ENCODE peak calls at places on chromosomes 16 and 17, in five cellular contexts. N is tibial artery; I is esophagus squamous epithelium; H is CD8-positive, alpha-beta memory T cell; V is spleen. S is an unnamed sample. For H3K4me1, the result is how much of the 10 kb centered on the place peaks cover.

GRCh38 chr16:2860826-2861567 is 3.0 kb upstream of the PRSS22 start:
- DNase-seq in N (peak), I (no peak), V (peak), H (no peak), S (no peak)

GRCh38 chr17:39963826-39964225 is 1.0 kb downstream of the GSDMA start:
- DNase-seq in H (no peak), I (no peak), V (no peak), N (no peak), S (peak)

GRCh38 chr16:19517424-19518089 is 4.3 kb downstream of the GDE1 start:
- DNase-seq in I (no peak), V (no peak), H (no peak), N (no peak), S (peak)

GRCh38 chr17:62696726-62697490 is 69.4 kb downstream of the MRC2 start:
- DNase-seq in H (no peak), I (no peak), N (peak), V (no peak), S (no peak)

GRCh38 chr16:10976663-10977062 is 32.3 kb downstream of the CLEC16A start:
- DNase-seq in I (no peak), N (no peak), V (no peak), H (no peak), S (no peak)

GRCh38 chr17:21161498-21162393 is 35.0 kb downstream of the DHRS7B start:
- DNase-seq in N (no peak), I (no peak), V (no peak), H (no peak), S (no peak)

GRCh38 chr17:81386646-81387234 is 8.5 kb upstream of the BAHCC1 start:
- DNase-seq in I (no peak), V (no peak), N (peak), H (no peak), S (no peak)

GRCh38 chr17:83191388-83192160 is 112.2 kb downstream of the METRNL start:
- DNase-seq in N (peak), V (peak), H (no peak), I (no peak), S (no peak)

GRCh38 chr16:87580855-87581261 is 21.4 kb upstream of the JPH3 start:
- DNase-seq in H (no peak), V (no peak), N (no peak), I (no peak), S (no peak)

GRCh38 chr17:75105269-75106080 is 4.3 kb upstream of the ARMC7 start:
- DNase-seq in V (no peak), N (no peak), I (no peak), H (no peak), S (no peak)

GRCh38 chr16:82699711-82700495 is 73.1 kb downstream of the CDH13 start:
- DNase-seq in N (peak), I (no peak), H (no peak), V (no peak), S (peak)

GRCh38 chr17:77076046-77076882 is 64.5 kb upstream of the SEC14L1 start:
- DNase-seq in N (no peak), V (no peak), I (no peak), H (no peak), S (no peak)

GRCh38 chr16:1613240-1613639 is 1.1 kb downstream of the CRAMP1 start:
- DNase-seq in V (no peak), H (no peak), I (no peak), N (no peak), S (no peak)

GRCh38 chr17:28090551-28090950 is 48.1 kb downstream of the NLK start:
- DNase-seq in N (no peak), H (no peak), V (no peak), I (no peak), S (no peak)

GRCh38 chr17:28298449-28298848 is 20.6 kb upstream of the TMEM97 start:
- DNase-seq in V (no peak), I (no peak), H (no peak), N (no peak), S (no peak)

GRCh38 chr17:82959990-82960418 is 119.4 kb upstream of the METRNL start:
- DNase-seq in H (no peak), N (peak), V (peak), I (no peak), S (no peak)

GRCh38 chr17:73123606-73124320 is 31.3 kb upstream of the SLC39A11 start:
- DNase-seq in I (no peak), N (no peak), V (no peak), H (no peak), S (no peak)

GRCh38 chr16:30989469-30990047 is 4.6 kb downstream of the HSD3B7 start:
- DNase-seq in H (no peak), N (no peak), I (no peak), V (no peak), S (no peak)

GRCh38 chr16:88962478-88963152 is 14.4 kb downstream of the CBFA2T3 start:
- DNase-seq in H (no peak), N (no peak), V (peak), I (no peak), S (no peak)

GRCh38 chr16:27352026-27352425 is 38.3 kb downstream of the IL4R start:
- DNase-seq in I (no peak), H (no peak), V (no peak), N (no peak), S (no peak)

GRCh38 chr16:6656760-6657159 is 675.9 kb upstream of the RBFOX1 start:
- DNase-seq in H (no peak), N (no peak), V (no peak), I (no peak), S (no peak)

GRCh38 chr16:56115817-56116576 is 75.3 kb upstream of the GNAO1 start:
- DNase-seq in V (no peak), I (no peak), H (no peak), N (no peak), S (no peak)

GRCh38 chr16:79776243-79776884 is 175.8 kb upstream of the MAF start:
- DNase-seq in H (no peak), V (no peak), I (no peak), N (no peak), S (no peak)

GRCh38 chr17:81566461-81567126 is 14.4 kb upstream of the FAAP100 start:
- DNase-seq in H (no peak), N (peak), I (no peak), V (no peak), S (peak)

GRCh38 chr17:75877752-75878173 is 618 bp downstream of the TRIM47 start:
- DNase-seq in V (peak), N (peak), H (peak), I (no peak), S (peak)

GRCh38 chr16:9151597-9151996 is 60.2 kb downstream of the HAPSTR1 start:
- DNase-seq in I (no peak), V (no peak), N (no peak), H (no peak), S (no peak)

GRCh38 chr17:67400193-67400592 is 23.1 kb downstream of the PITPNC1 start:
- DNase-seq in H (peak), N (no peak), I (no peak), V (no peak), S (no peak)

GRCh38 chr17:82930043-82930923 is 90.5 kb upstream of the ZNF750 start:
- DNase-seq in N (peak), H (no peak), I (no peak), V (peak), S (no peak)

DNA sequence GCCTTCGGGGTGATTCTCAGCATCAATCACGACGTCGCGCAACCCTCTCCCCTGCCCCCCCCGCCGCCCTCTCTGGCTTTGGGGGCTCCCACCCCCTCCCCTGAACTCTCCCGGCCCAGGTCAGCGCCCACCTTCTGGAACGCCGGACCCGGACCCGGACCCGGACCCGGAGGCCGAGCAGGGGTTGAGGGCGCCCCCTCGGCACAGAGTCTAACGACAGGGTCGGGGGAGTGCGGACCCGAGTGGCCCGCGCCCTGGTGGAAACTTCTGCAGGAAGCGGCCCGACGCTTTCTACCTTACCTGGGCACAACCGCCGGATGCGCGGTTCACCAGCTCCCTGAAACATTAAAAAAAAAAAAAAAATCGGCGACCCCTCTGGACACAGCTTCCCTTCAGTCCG is 16.2 kb downstream of the SALL1 start:
- DNase-seq in I (no peak), V (no peak), N (no peak), H (no peak), S (no peak)
- H3K4me1 ChIP-seq in I (under half), V (under half), N (under half), H (under half), S (under half)

DNA sequence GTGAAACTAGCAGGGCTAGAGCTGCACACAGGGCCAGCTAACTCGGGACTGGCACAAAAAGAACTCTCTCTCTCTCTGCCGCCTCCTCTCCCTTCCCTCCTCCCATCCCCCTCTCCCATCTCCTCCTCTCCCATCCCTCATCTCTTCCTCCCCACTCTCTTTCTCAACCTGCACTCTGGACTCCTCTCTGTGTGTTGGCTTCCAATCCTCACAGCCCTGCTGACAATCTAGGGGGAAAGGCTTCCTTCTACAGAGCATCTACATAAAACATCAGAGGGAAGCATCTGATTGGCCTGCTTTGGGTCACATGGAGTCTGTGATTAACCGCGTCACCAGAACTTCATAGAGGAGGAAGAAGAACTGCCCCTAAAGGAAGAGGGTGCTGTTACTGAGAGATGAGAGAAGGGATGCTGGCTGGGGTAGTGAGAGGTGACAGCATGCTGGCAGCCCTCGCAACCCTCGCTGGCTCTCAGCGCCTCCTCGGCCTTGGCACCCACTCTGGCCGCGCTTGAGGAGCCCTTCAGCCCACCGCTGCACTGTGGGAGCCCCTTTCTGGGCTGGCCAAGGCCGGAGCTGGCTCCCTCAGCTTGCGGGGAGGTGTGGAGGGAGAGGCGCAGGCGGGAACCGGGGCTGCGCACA is 12.8 kb upstream of the ZFP90 start:
- DNase-seq in N (no peak), V (no peak), H (no peak), I (no peak), S (no peak)
- H3K4me1 ChIP-seq in N (under half), V (under half), H (under half), I (under half), S (under half)

GRCh38 chr16:57530104-57530522 is 6.3 kb downstream of the CCDC102A start:
- DNase-seq in I (no peak), H (peak), V (peak), N (peak), S (no peak)

GRCh38 chr16:57527610-57528360 is 8.6 kb downstream of the CCDC102A start:
- DNase-seq in H (no peak), I (no peak), N (peak), V (peak), S (no peak)

GRCh38 chr16:57527027-57527426 is 9.3 kb downstream of the CCDC102A start:
- DNase-seq in H (no peak), V (peak), N (peak), I (no peak), S (no peak)

GRCh38 chr16:57529324-57530103 is 6.9 kb downstream of the CCDC102A start:
- DNase-seq in H (no peak), I (no peak), N (peak), V (peak), S (no peak)

DNA sequence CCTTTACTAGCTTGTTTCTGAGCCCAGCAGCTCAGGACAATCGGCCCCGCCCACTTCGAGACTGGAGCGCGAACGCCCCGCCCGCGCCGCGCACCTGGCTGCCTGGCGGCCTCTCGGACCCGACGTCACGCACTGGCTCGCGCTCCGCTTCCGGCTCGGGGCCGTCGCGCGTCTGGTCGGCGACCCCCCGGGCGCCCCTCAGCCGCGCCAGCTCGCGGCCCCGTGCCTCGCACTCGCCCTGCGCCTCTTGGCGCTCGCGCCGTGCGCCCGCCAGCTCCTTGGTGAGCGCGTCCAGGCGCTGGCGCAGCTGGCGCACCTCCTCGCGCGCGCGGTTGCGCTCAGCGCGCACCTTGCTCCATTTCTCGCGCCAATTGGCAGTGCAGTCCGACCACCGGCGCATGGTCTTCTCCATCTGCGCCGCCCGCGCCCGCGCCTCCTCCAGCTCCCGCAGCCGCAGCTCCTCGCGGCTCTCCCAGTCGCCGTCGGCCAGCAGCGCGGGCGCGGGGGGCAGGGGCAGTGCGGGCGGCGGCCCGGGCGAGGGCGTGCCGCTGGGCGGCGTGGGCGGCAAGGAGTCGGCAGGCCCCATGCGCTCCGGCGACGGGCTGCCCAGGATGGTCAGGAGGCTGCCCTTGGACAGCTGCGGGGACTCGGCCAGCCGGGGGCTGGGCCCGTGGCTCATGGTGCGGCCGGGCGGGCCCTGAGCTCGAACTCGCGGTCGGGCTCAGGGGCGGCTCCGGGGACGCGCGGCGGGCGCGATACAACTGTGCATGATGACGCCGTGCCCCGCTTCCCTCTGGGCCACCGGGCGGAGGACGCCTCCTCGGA is 7.7 kb downstream of the CCDC102A start:
- DNase-seq in V (peak), I (no peak), H (no peak), N (peak), S (no peak)
- H3K4me1 ChIP-seq in V (under half), I (under half), H (under half), N (under half), S (under half)

GRCh38 chr16:85623250-85623649 is 10.1 kb downstream of the GSE1 start:
- DNase-seq in I (no peak), H (no peak), V (no peak), N (no peak), S (no peak)
- H3K4me1 ChIP-seq in I (half or more), H (under half), V (under half), N (under half), S (under half)

GRCh38 chr17:17696075-17696474 is 14.8 kb downstream of the RAI1 start:
- DNase-seq in I (no peak), V (no peak), H (no peak), N (no peak), S (no peak)
- H3K4me1 ChIP-seq in I (half or more), V (half or more), H (under half), N (half or more), S (under half)

GRCh38 chr17:19270951-19271611 is 33.9 kb downstream of the EPN2 start:
- DNase-seq in N (no peak), H (no peak), I (no peak), V (peak), S (no peak)

GRCh38 chr17:19269102-19269501 is 31.9 kb downstream of the EPN2 start:
- DNase-seq in N (no peak), V (no peak), H (no peak), I (no peak), S (no peak)

GRCh38 chr17:19270347-19270950 is 33.3 kb downstream of the EPN2 start:
- DNase-seq in N (no peak), I (no peak), H (no peak), V (peak), S (no peak)

GRCh38 chr17:19269641-19270040 is 32.5 kb downstream of the EPN2 start:
- DNase-seq in V (peak), I (no peak), N (no peak), H (no peak), S (no peak)

DNA sequence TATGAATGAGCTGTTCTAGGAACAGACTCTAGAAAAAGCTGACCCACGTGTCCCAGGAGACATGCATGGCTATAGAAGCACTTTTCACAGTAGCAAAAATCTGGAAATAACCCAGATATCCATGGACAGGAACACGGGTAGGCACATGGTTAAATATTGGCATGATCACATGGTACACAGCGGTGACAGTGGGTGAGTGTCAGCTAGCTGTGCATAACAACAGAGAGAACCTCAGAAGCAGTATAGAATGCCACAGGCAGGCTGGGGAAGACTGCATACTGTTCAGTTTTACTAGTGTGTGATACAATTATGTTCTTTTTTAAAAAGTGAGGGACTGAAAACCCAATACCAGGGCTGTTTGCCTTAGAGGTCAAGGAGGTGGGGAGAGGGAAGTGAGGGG is 31.4 kb downstream of the EPN2 start:
- DNase-seq in V (no peak), N (no peak), H (no peak), I (no peak), S (no peak)
- H3K4me1 ChIP-seq in V (under half), N (half or more), H (under half), I (half or more), S (under half)

GRCh38 chr17:56594528-56595418 is 1.3 kb downstream of the NOG start:
- DNase-seq in N (no peak), V (peak), I (no peak), H (peak), S (peak)
- H3K4me1 ChIP-seq in N (under half), V (under half), I (half or more), H (under half), S (under half)